ENCODE peak calls at places on chromosomes 6 and 20, in nine cellular contexts. U is stimulated activated CD4-positive, alpha-beta T cell treated with anti-CD3 and anti-CD28 coated beads, Interleukin-4, amount 100 ng/mL, for 48 hours; O is T follicular helper cell; M is choroid plexus epithelial cell; T is HTR-8/SVneo; S is stimulated activated naive B cell treated with anti-CD40 and anti-IgM and Interleukin-4, amounts not matched to agents 10 μg/mL and 1 μg/mL and 100 μg/mL, for 72 hours; P is GM23248; F is NCI-H2081; R is stimulated activated CD8-positive, alpha-beta memory T cell treated with anti-CD3 and anti-CD28 coated beads, Interleukin-12 subunit alpha, Interleukin-12 subunit beta, amount 100 ng/mL, for 4 hours. V is an unnamed sample.
A peak's percentile ranks its signal among the peaks of the same experiment; 100 is the strongest.

GRCh38 chr6:43171284-43172126 is 436 bp downstream of the SRF start:
- DNase-seq in S (no peak), T (no peak), M (peak; percentile 20), R (no peak), U (peak; percentile 27), P (peak; percentile 62), O (no peak), F (no peak), V (no peak)

GRCh38 chr6:131681585-131681984 is 19.6 kb downstream of the OR2A4 start:
- DNase-seq in M (no peak), F (no peak), P (no peak), T (no peak), O (no peak), R (no peak), S (no peak), U (no peak), V (no peak)

GRCh38 chr20:22353586-22353985 is 230.8 kb downstream of the FOXA2 start:
- DNase-seq in T (no peak), S (no peak), R (no peak), F (no peak), P (no peak), M (no peak), U (no peak), O (no peak), V (no peak)

GRCh38 chr6:2124260-2124709 is 121.1 kb downstream of the GMDS start:
- DNase-seq in R (no peak), O (no peak), U (no peak), P (no peak), F (no peak), T (no peak), S (no peak), M (peak; percentile 68), V (no peak)

GRCh38 chr6:144264270-144265060 is 20.7 kb upstream of the UTRN start:
- DNase-seq in R (no peak), O (no peak), U (no peak), F (no peak), P (peak; percentile 95), S (no peak), T (peak; percentile 74), M (peak; percentile 94), V (no peak)

GRCh38 chr20:32600681-32601237 is 15.6 kb upstream of the NOL4L start:
- DNase-seq in T (no peak), M (no peak), O (no peak), R (no peak), F (no peak), P (peak; percentile 68), U (no peak), S (no peak), V (no peak)

GRCh38 chr6:159691133-159691962 is 1.7 kb downstream of the SOD2 start:
- DNase-seq in M (peak; percentile 96), S (no peak), R (no peak), F (no peak), T (peak; percentile 53), P (peak; percentile 86), U (no peak), O (no peak), V (no peak)

GRCh38 chr6:29725981-29726380 is 2.7 kb downstream of the HLA-F start:
- DNase-seq in R (no peak), M (no peak), S (no peak), U (no peak), T (no peak), O (no peak), P (no peak), F (no peak), V (no peak)

GRCh38 chr6:100574836-100575235 is 110.1 kb upstream of the SIM1 start:
- DNase-seq in O (no peak), R (no peak), S (no peak), U (no peak), M (no peak), F (no peak), P (no peak), T (no peak), V (no peak)

GRCh38 chr20:19783966-19784401 is 25.9 kb downstream of the RIN2 start:
- DNase-seq in T (no peak), O (no peak), M (peak; percentile 74), U (no peak), F (peak; percentile 37), S (no peak), R (no peak), P (peak; percentile 44), V (no peak)

GRCh38 chr6:6766230-6766905 is 177.8 kb downstream of the LY86 start:
- DNase-seq in P (no peak), M (no peak), U (no peak), S (no peak), R (no peak), O (no peak), F (no peak), T (no peak), V (no peak)

GRCh38 chr20:33654680-33655161 is 7.4 kb upstream of the C20orf144 start:
- DNase-seq in F (no peak), T (no peak), U (no peak), O (no peak), S (no peak), M (no peak), P (no peak), R (no peak), V (no peak)

GRCh38 chr20:32893263-32893877 is 34.6 kb downstream of the EFCAB8 start:
- DNase-seq in T (no peak), O (no peak), U (no peak), P (no peak), S (no peak), F (no peak), M (no peak), R (no peak), V (no peak)

GRCh38 chr6:3568396-3569082 is 111.7 kb upstream of the SLC22A23 start:
- DNase-seq in U (no peak), F (peak; percentile 31), O (no peak), T (no peak), P (no peak), R (no peak), M (peak; percentile 44), S (no peak), V (no peak)

GRCh38 chr6:53603381-53604121 is 58.6 kb upstream of the GCLC start:
- DNase-seq in O (no peak), S (no peak), M (peak; percentile 86), F (no peak), T (no peak), P (peak; percentile 38), R (no peak), U (no peak), V (peak; percentile 1)

GRCh38 chr20:48723308-48724264 is 104.2 kb downstream of the PREX1 start:
- DNase-seq in F (no peak), S (no peak), T (no peak), M (peak; percentile 82), U (no peak), R (no peak), P (peak; percentile 39), O (no peak), V (peak; percentile 46)

GRCh38 chr6:12353731-12354130 is 63.6 kb downstream of the EDN1 start:
- DNase-seq in M (peak; percentile 55), O (no peak), F (no peak), R (no peak), U (no peak), P (peak; percentile 17), S (no peak), T (no peak), V (no peak)

GRCh38 chr6:113396644-113397201 is 460.4 kb upstream of the MARCKS start:
- DNase-seq in R (no peak), O (no peak), U (no peak), T (no peak), S (no peak), M (peak; percentile 20), F (no peak), P (no peak), V (no peak)

GRCh38 chr20:4413314-4414045 is 308.2 kb upstream of the PRND start:
- DNase-seq in U (no peak), P (no peak), R (no peak), T (no peak), F (no peak), S (no peak), M (no peak), O (no peak), V (no peak)

GRCh38 chr20:41167481-41168253 is 30.3 kb downstream of the PLCG1 start:
- DNase-seq in S (no peak), O (no peak), R (no peak), M (no peak), T (no peak), F (no peak), P (no peak), U (no peak), V (no peak)

GRCh38 chr20:50121858-50122271 is 8.9 kb upstream of the UBE2V1 start:
- DNase-seq in P (peak; percentile 79), O (no peak), S (no peak), T (no peak), M (peak; percentile 44), U (no peak), R (no peak), F (no peak), V (no peak)

GRCh38 chr20:4151991-4152695 is 136.8 kb upstream of the RNF24 start:
- DNase-seq in F (no peak), R (no peak), O (no peak), U (no peak), T (no peak), S (peak; percentile 58), P (peak; percentile 53), M (no peak), V (no peak)

GRCh38 chr6:35977308-35977707 is 47.1 kb downstream of the SLC26A8 start:
- DNase-seq in S (no peak), U (no peak), T (no peak), F (no peak), R (no peak), M (no peak), O (no peak), P (no peak), V (no peak)

GRCh38 chr6:160013987-160014868 is 45.3 kb downstream of the IGF2R start:
- DNase-seq in P (peak; percentile 32), R (no peak), U (no peak), M (peak; percentile 31), F (no peak), O (no peak), S (no peak), T (no peak), V (no peak)

GRCh38 chr6:10028202-10028601 is 386.7 kb downstream of the TFAP2A start:
- DNase-seq in U (no peak), S (no peak), O (no peak), T (no peak), M (no peak), P (no peak), F (no peak), R (no peak), V (no peak)

GRCh38 chr20:25076731-25077609 is 5.0 kb downstream of the VSX1 start:
- DNase-seq in U (no peak), T (no peak), F (no peak), O (no peak), R (no peak), S (no peak), M (no peak), P (peak; percentile 60), V (no peak)

GRCh38 chr6:139743629-139744028 is 369.2 kb upstream of the CITED2 start:
- DNase-seq in O (no peak), P (peak; percentile 93), S (no peak), R (no peak), T (peak; percentile 74), F (no peak), U (no peak), M (peak; percentile 91), V (no peak)

GRCh38 chr6:70112686-70113570 is 190.0 kb downstream of the COL9A1 start:
- DNase-seq in S (no peak), U (no peak), F (no peak), O (no peak), P (no peak), M (no peak), T (no peak), R (no peak), V (no peak)

GRCh38 chr6:109351231-109352132 is 30.8 kb downstream of the CD164 start:
- DNase-seq in S (no peak), P (peak; percentile 52), T (no peak), U (no peak), O (no peak), M (peak; percentile 25), R (no peak), F (no peak), V (no peak)

GRCh38 chr20:63957690-63958441 is 1.6 kb upstream of the UCKL1 start:
- DNase-seq in O (no peak), T (no peak), M (no peak), U (no peak), S (no peak), F (no peak), P (peak; percentile 52), R (no peak), V (no peak)

GRCh38 chr6:25629202-25629584 is 22.8 kb upstream of the SCGN start:
- DNase-seq in T (no peak), M (no peak), U (no peak), S (no peak), R (no peak), O (no peak), P (no peak), F (peak; percentile 40), V (no peak)